ENCODE peak calls at places on chromosome 16, in seven cellular contexts. Q is mesenchymal stem cell, L is A549, V is heart right ventricle, J is left ventricle myocardium inferior, T is tibial nerve, I is suprapubic skin. O is an unnamed sample. For H3K9me3, the result is how much of the 10 kb centered on the place peaks cover.

GRCh38 chr16:1770328-1771071 is 843 bp downstream of the NME3 start:
- DNase-seq in Q (peak), L (peak), V (peak), J (peak), T (peak), I (no peak), O (peak)

GRCh38 chr16:23694707-23695373 is 16.2 kb downstream of the PLK1 start:
- DNase-seq in Q (peak), L (no peak), V (no peak), J (no peak), T (no peak), I (no peak), O (no peak)

GRCh38 chr16:8665529-8665928 is 8.9 kb upstream of the ABAT start:
- DNase-seq in Q (no peak), L (no peak), V (no peak), J (no peak), T (no peak), I (no peak), O (no peak)

GRCh38 chr16:74468807-74469511 is 47.7 kb upstream of the CLEC18B start:
- DNase-seq in Q (no peak), L (no peak), V (no peak), J (no peak), T (no peak), I (no peak), O (no peak)

GRCh38 chr16:69338557-69339288 is 641 bp downstream of the COG8 start:
- DNase-seq in Q (no peak), L (no peak), V (no peak), J (no peak), T (no peak), I (peak), O (no peak)

GRCh38 chr16:31880322-31880979 is 6.8 kb downstream of the ZNF267 start:
- DNase-seq in Q (peak), L (no peak), V (no peak), J (no peak), T (no peak), I (no peak), O (no peak)

GRCh38 chr16:27335349-27336052 is 21.7 kb downstream of the IL4R start:
- DNase-seq in Q (peak), L (no peak), V (no peak), J (no peak), T (no peak), I (no peak), O (no peak)

GRCh38 chr16:12225816-12226480 is 249.4 kb downstream of the SNX29 start:
- DNase-seq in Q (no peak), L (no peak), V (no peak), J (no peak), T (no peak), I (no peak), O (no peak)

GRCh38 chr16:75703341-75703740 is 2.1 kb upstream of the DUXB start:
- DNase-seq in Q (peak), L (no peak), V (no peak), J (no peak), T (no peak), I (no peak), O (no peak)

GRCh38 chr16:88758227-88758943 is 26.6 kb downstream of the PIEZO1 start:
- DNase-seq in Q (no peak), L (no peak), V (no peak), J (no peak), T (no peak), I (no peak), O (no peak)

GRCh38 chr16:22623351-22623781 is 112.7 kb downstream of the NPIPB5 start:
- DNase-seq in Q (peak), L (no peak), V (no peak), J (no peak), T (no peak), I (no peak), O (no peak)

GRCh38 chr16:1656808-1657617 is 21.1 kb upstream of the JPT2 start:
- DNase-seq in Q (no peak), L (no peak), V (peak), J (peak), T (no peak), I (no peak), O (no peak)

GRCh38 chr16:66902648-66903543 is 15.8 kb downstream of the CDH16 start:
- DNase-seq in Q (no peak), L (no peak), V (peak), J (peak), T (no peak), I (no peak), O (no peak)

DNA sequence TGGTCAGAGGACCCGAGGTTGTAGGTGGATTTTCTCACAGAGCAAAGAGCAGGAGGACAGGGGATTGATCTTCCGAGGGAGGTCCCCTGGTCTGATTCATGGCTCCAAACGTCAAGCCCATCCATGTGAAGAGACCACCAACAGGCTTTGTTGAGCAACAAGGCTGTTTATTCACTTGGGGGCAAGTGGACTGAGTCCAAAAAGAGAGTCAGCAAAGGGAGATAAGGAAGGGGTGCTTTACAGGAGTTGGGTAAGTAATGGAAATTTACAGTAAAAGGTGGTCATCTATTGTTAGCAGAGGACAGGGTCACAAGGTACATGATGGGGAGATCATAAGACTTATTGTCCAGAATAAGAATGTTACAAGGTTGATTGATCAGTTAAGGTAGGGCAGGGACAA is 2285.8 kb downstream of the TP53TG3F start:
- DNase-seq in Q (no peak), L (no peak), V (no peak), J (no peak), T (no peak), I (no peak), O (no peak)
- H3K9me3 ChIP-seq in Q (under half), L (under half), V (under half), J (under half), T (under half), I (under half), O (under half)

DNA sequence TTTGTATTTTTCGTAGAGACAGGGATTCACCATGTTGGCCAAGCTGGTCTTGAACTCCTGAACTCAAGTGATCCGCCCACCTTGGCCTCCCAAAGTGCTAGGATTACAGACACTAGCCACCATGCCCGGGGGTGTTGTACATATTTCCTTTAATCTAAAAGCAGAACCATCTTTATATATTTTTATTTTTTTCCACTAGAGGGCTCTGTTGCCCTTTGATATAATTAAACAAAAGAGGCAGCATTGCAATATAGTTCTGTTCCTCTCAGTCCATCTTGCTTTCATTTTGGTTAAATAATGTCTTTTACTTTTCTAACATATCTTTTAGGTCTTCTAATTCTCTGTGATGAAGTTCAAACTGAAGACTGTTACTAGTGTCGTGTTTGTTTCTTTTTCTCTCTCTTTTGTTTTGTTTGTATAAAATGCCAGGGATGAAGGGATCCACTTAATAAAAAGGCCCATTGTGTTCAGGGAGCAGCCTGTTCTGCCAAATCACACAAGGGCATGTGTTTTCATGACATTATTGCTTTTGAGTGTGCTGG is 23.4 kb downstream of the WWOX start:
- DNase-seq in Q (peak), L (peak), V (no peak), J (no peak), T (no peak), I (no peak), O (peak)
- H3K27ac ChIP-seq in Q (peak), L (no peak), V (peak), J (peak), T (peak), I (peak), O (no peak)

DNA sequence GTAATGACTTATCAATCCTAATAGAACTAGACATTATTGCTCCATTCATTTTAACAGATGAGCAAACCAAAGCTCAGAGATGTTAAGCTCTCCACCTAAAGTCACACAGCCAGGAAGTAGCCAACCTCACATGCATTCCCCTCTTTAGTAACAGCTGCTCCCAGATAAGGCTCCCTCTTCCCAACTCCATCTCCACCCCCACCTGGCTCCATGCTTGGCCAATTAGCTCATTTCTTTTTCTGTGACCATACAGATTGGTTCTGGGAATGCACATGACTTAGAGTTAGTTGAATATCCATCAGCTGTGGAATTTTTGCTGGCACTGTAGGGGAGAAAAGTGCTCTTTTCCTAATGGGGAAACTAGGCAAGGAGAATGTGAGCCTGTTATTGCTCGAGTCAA is 13.0 kb downstream of the CBLN1 start:
- DNase-seq in Q (no peak), L (no peak), V (no peak), J (no peak), T (no peak), I (no peak), O (no peak)
- H3K9me3 ChIP-seq in Q (under half), L (under half), V (under half), J (under half), T (under half), I (under half), O (under half)

DNA sequence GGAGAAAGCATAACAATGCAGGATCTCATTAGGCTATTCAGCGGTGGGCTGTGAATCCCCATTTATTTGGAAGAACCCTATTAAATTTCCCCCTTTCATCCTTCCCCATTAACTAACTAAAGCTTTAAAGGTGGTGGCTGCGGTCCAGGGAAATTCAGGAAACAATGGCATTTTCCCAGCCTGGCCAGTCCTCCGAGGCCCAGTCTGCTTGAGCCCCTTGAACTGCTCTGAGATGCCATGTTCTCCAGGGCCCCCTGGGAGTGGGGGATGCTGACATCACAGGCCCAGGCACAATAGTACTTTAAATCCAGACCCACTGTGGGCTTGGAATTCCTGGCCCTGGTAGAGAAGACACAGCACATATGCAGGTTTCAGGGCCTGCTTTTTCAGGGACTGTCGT is 239.9 kb upstream of the CIBAR2 start:
- DNase-seq in Q (no peak), L (no peak), V (no peak), J (no peak), T (no peak), I (no peak), O (no peak)
- H3K27ac ChIP-seq in Q (no peak), L (no peak), V (no peak), J (no peak), T (no peak), I (no peak), O (no peak)

O was measured in HCT116.